ENCODE peak calls at places on chromosomes 11 and 22, in six cellular contexts. L is AG09319; Y is adipocyte; D is activated naive CD4-positive, alpha-beta T cell treated with anti-CD3 and anti-CD28 coated beads, Interleukin-2, amount 50 U/mL, for 16 hours; Q is lower lobe of right lung; S is H1. U is an unnamed sample.

GRCh38 chr11:8593935-8594909 is at the start of gene STK33:
- DNase-seq in L (no peak), Y (peak), D (peak), Q (peak), S (peak), U (peak)

GRCh38 chr11:105611837-105612480 is 2.1 kb downstream of the GRIA4 start:
- DNase-seq in L (no peak), Y (no peak), D (no peak), Q (no peak), S (no peak), U (no peak)

GRCh38 chr22:46813816-46814597 is 51.6 kb downstream of the TBC1D22A start:
- DNase-seq in L (no peak), Y (peak), D (no peak), Q (no peak), S (peak), U (no peak)

GRCh38 chr11:67354314-67355022 is 1.1 kb upstream of the POLD4 start:
- DNase-seq in L (peak), Y (peak), D (no peak), Q (peak), S (no peak), U (peak)

GRCh38 chr11:112780351-112781043 is 180.7 kb upstream of the NCAM1 start:
- DNase-seq in L (no peak), Y (no peak), D (no peak), Q (no peak), S (no peak), U (no peak)

GRCh38 chr11:48052183-48053040 is 72.1 kb downstream of the PTPRJ start:
- DNase-seq in L (no peak), Y (peak), D (no peak), Q (peak), S (peak), U (no peak)

GRCh38 chr11:133964946-133965632 is 8.3 kb upstream of the IGSF9B start:
- DNase-seq in L (no peak), Y (peak), D (no peak), Q (no peak), S (no peak), U (no peak)

GRCh38 chr22:41256254-41256897 is 15.6 kb upstream of the CHADL start:
- DNase-seq in L (peak), Y (peak), D (no peak), Q (no peak), S (no peak), U (no peak)

GRCh38 chr22:28855355-28856094 is 27.8 kb upstream of the ZNRF3 start:
- DNase-seq in L (peak), Y (peak), D (peak), Q (no peak), S (peak), U (no peak)

GRCh38 chr11:114354076-114354475 is 46.2 kb downstream of the C11orf71 start:
- DNase-seq in L (no peak), Y (peak), D (no peak), Q (no peak), S (no peak), U (no peak)

GRCh38 chr22:39317084-39317755 is 2.2 kb downstream of the RPL3 start:
- DNase-seq in L (no peak), Y (no peak), D (no peak), Q (peak), S (no peak), U (no peak)

GRCh38 chr11:8810331-8811301 is 100.4 kb upstream of the AKIP1 start:
- DNase-seq in L (peak), Y (peak), D (no peak), Q (peak), S (peak), U (no peak)

GRCh38 chr11:123261345-123262106 is 66.5 kb upstream of the CLMP start:
- DNase-seq in L (no peak), Y (peak), D (peak), Q (peak), S (peak), U (no peak)

GRCh38 chr11:130775306-130776043 is 140.8 kb downstream of the SNX19 start:
- DNase-seq in L (no peak), Y (peak), D (no peak), Q (no peak), S (no peak), U (peak)

GRCh38 chr11:131136476-131136875 is 220.2 kb upstream of the SNX19 start:
- DNase-seq in L (no peak), Y (peak), D (no peak), Q (no peak), S (no peak), U (no peak)

GRCh38 chr11:121722431-121723256 is 269.9 kb upstream of the SORL1-AS1 start:
- DNase-seq in L (peak), Y (peak), D (no peak), Q (peak), S (peak), U (peak)

GRCh38 chr11:126394036-126394435 is 38.5 kb downstream of the ST3GAL4 start:
- DNase-seq in L (no peak), Y (no peak), D (no peak), Q (no peak), S (no peak), U (no peak)

GRCh38 chr11:113407163-113407562 is 19.6 kb downstream of the ANKK1 start:
- DNase-seq in L (no peak), Y (no peak), D (no peak), Q (no peak), S (no peak), U (no peak)

U was measured in vagina.